ENCODE peak calls at places on chromosomes 4 and X, in nine cellular contexts. C, U, I, B, T, H, F, R and N are unnamed samples.

GRCh38 chrX:47854474-47854873 is 17.8 kb downstream of the ZNF81 start:
- DNase-seq in R (no peak), T (no peak), U (no peak), H (peak), B (peak), C (peak), I (no peak), F (no peak), N (no peak)

GRCh38 chr4:2248821-2249261 is 6.9 kb upstream of the HAUS3 start:
- DNase-seq in I (no peak), U (no peak), B (no peak), T (no peak), F (no peak), R (no peak), H (no peak), C (no peak), N (no peak)

GRCh38 chr4:2141762-2142520 is 82.8 kb downstream of the NAT8L start:
- DNase-seq in R (no peak), U (no peak), B (peak), T (no peak), F (no peak), H (no peak), I (no peak), C (no peak), N (no peak)

GRCh38 chr4:107831140-107831539 is 6.4 kb downstream of the SGMS2 start:
- DNase-seq in I (no peak), F (no peak), T (no peak), H (no peak), U (no peak), R (no peak), C (no peak), B (no peak), N (no peak)

GRCh38 chr4:39495446-39496208 is 31.6 kb downstream of the UGDH start:
- DNase-seq in U (no peak), B (no peak), R (no peak), T (no peak), H (peak), I (no peak), F (no peak), C (no peak), N (no peak)

GRCh38 chrX:85914431-85914830 is 132.9 kb downstream of the CHM start:
- DNase-seq in R (no peak), U (no peak), B (no peak), I (no peak), F (no peak), T (no peak), H (no peak), C (no peak), N (no peak)

GRCh38 chrX:152821145-152821765 is 9.3 kb downstream of the CETN2 start:
- DNase-seq in B (peak), T (no peak), R (no peak), C (peak), I (no peak), H (peak), F (no peak), U (no peak), N (peak)

GRCh38 chrX:140050906-140051305 is 85.6 kb upstream of the CXorf66 start:
- DNase-seq in H (peak), U (no peak), I (no peak), C (no peak), R (no peak), F (no peak), B (peak), T (no peak), N (no peak)

GRCh38 chr4:46992338-46992737 is 1.0 kb downstream of the GABRA4 start:
- DNase-seq in T (no peak), R (no peak), F (no peak), C (no peak), U (no peak), H (no peak), B (no peak), I (no peak), N (no peak)

GRCh38 chr4:153341575-153342090 is 2.9 kb upstream of the MND1 start:
- DNase-seq in T (no peak), U (no peak), C (peak), R (no peak), F (no peak), B (no peak), I (no peak), H (peak), N (no peak)

GRCh38 chrX:115690554-115691216 is 129.7 kb downstream of the PLS3 start:
- DNase-seq in U (peak), F (no peak), R (peak), T (no peak), B (peak), I (peak), C (peak), H (peak), N (peak)

GRCh38 chr4:177369372-177369771 is 59.7 kb downstream of the NEIL3 start:
- DNase-seq in B (no peak), H (peak), U (no peak), F (no peak), C (no peak), R (no peak), T (no peak), I (no peak), N (no peak)

GRCh38 chrX:134782796-134783195 is 124.5 kb upstream of the PLAC1 start:
- DNase-seq in C (no peak), B (no peak), I (peak), F (no peak), U (peak), H (peak), T (no peak), R (no peak), N (peak)

GRCh38 chr4:73704314-73705055 is 35.9 kb upstream of the CXCL8 start:
- DNase-seq in F (no peak), T (no peak), C (peak), U (peak), I (no peak), H (peak), B (no peak), R (peak), N (peak)

GRCh38 chrX:150777328-150777992 is 84.3 kb downstream of the MTMR1 start:
- DNase-seq in B (no peak), C (no peak), R (no peak), U (no peak), T (no peak), F (no peak), I (no peak), H (no peak), N (no peak)

GRCh38 chrX:154401918-154402621 is 3.9 kb downstream of the RPL10 start:
- DNase-seq in T (no peak), H (no peak), F (no peak), I (peak), R (peak), U (no peak), C (no peak), B (no peak), N (no peak)

GRCh38 chr4:2254665-2255500 is 7.0 kb downstream of the MXD4 start:
- DNase-seq in R (no peak), U (no peak), C (no peak), H (no peak), I (no peak), T (no peak), F (no peak), B (no peak), N (no peak)

GRCh38 chrX:14352511-14352910 is 176.8 kb upstream of the GLRA2 start:
- DNase-seq in R (no peak), I (no peak), B (no peak), F (no peak), T (no peak), U (no peak), C (no peak), H (no peak), N (no peak)

GRCh38 chr4:2891294-2891693 is 47.6 kb downstream of the ADD1 start:
- DNase-seq in R (no peak), H (peak), B (no peak), F (no peak), I (no peak), U (no peak), C (no peak), T (no peak), N (no peak)

GRCh38 chr4:133668061-133668851 is 519.2 kb downstream of the PCDH10 start:
- DNase-seq in C (no peak), H (no peak), I (no peak), R (no peak), F (no peak), U (peak), B (no peak), T (no peak), N (no peak)

GRCh38 chrX:107014927-107015326 is 14.9 kb upstream of the MORC4 start:
- DNase-seq in F (no peak), H (peak), R (no peak), B (no peak), T (no peak), C (no peak), I (no peak), U (no peak), N (no peak)

GRCh38 chrX:86039625-86040568 is 7.5 kb downstream of the CHM start:
- DNase-seq in B (peak), R (no peak), U (no peak), T (no peak), C (no peak), H (no peak), F (no peak), I (no peak), N (no peak)

GRCh38 chr4:54505362-54505761 is 152.4 kb upstream of the KIT start:
- DNase-seq in C (no peak), U (no peak), I (no peak), T (no peak), B (no peak), R (no peak), H (no peak), F (no peak), N (no peak)

GRCh38 chrX:70508296-70508911 is 63.8 kb downstream of the DLG3 start:
- DNase-seq in R (no peak), T (no peak), F (no peak), H (peak), I (no peak), U (peak), B (no peak), C (peak), N (no peak)

GRCh38 chrX:71992711-71993110 is 82.1 kb downstream of the NHSL2 start:
- DNase-seq in T (no peak), I (no peak), B (no peak), C (no peak), F (no peak), H (no peak), U (no peak), R (no peak), N (no peak)